ENCODE peak calls at places on chromosome 19, in six cellular contexts. One of them, this sample, is unnamed.

GRCh38 chr19:50780753-50781480 is 9.3 kb upstream of the ACP4 start:
- DNase-seq in left colon: no peak
- DNase-seq in A549: no peak
- DNase-seq in activated CD4-positive, alpha-beta T cell treated with anti-CD3 and anti-CD28 coated beads, Interleukin-2, amount 50 U/mL, for 1 hour: no peak
- DNase-seq in activated gamma-delta T cell treated with anti-CD3 and anti-CD28 coated beads, Interleukin-2, amount 50 U/mL, for 16 hours: no peak
- DNase-seq in head of caudate nucleus: no peak
- DNase-seq in this sample: no peak

GRCh38 chr19:54162241-54162805 is 2.8 kb upstream of the LENG1 start:
- DNase-seq in left colon: peak; percentile 91
- DNase-seq in A549: peak; percentile 78
- DNase-seq in activated CD4-positive, alpha-beta T cell treated with anti-CD3 and anti-CD28 coated beads, Interleukin-2, amount 50 U/mL, for 1 hour: peak; percentile 80
- DNase-seq in activated gamma-delta T cell treated with anti-CD3 and anti-CD28 coated beads, Interleukin-2, amount 50 U/mL, for 16 hours: peak; percentile 72
- DNase-seq in head of caudate nucleus: peak; percentile 46
- DNase-seq in this sample: peak; percentile 89

GRCh38 chr19:39237200-39238184 is 7.3 kb downstream of the IFNL3 start:
- DNase-seq in left colon: peak; percentile 78
- DNase-seq in A549: no peak
- DNase-seq in activated CD4-positive, alpha-beta T cell treated with anti-CD3 and anti-CD28 coated beads, Interleukin-2, amount 50 U/mL, for 1 hour: peak; percentile 28
- DNase-seq in activated gamma-delta T cell treated with anti-CD3 and anti-CD28 coated beads, Interleukin-2, amount 50 U/mL, for 16 hours: peak; percentile 29
- DNase-seq in head of caudate nucleus: no peak
- DNase-seq in this sample: peak; percentile 91

GRCh38 chr19:49683814-49684250 is 5.6 kb upstream of the ADM5 start:
- DNase-seq in left colon: no peak
- DNase-seq in A549: no peak
- DNase-seq in activated CD4-positive, alpha-beta T cell treated with anti-CD3 and anti-CD28 coated beads, Interleukin-2, amount 50 U/mL, for 1 hour: no peak
- DNase-seq in activated gamma-delta T cell treated with anti-CD3 and anti-CD28 coated beads, Interleukin-2, amount 50 U/mL, for 16 hours: no peak
- DNase-seq in head of caudate nucleus: no peak
- DNase-seq in this sample: no peak

GRCh38 chr19:14495678-14496028 is 274 bp downstream of the GIPC1 start:
- DNase-seq in left colon: no peak
- DNase-seq in A549: no peak
- DNase-seq in activated CD4-positive, alpha-beta T cell treated with anti-CD3 and anti-CD28 coated beads, Interleukin-2, amount 50 U/mL, for 1 hour: no peak
- DNase-seq in activated gamma-delta T cell treated with anti-CD3 and anti-CD28 coated beads, Interleukin-2, amount 50 U/mL, for 16 hours: no peak
- DNase-seq in head of caudate nucleus: no peak
- DNase-seq in this sample: no peak

GRCh38 chr19:4597975-4598671 is 38.6 kb upstream of the SEMA6B start:
- DNase-seq in left colon: peak; percentile 31
- DNase-seq in A549: peak; percentile 78
- DNase-seq in activated CD4-positive, alpha-beta T cell treated with anti-CD3 and anti-CD28 coated beads, Interleukin-2, amount 50 U/mL, for 1 hour: peak; percentile 45
- DNase-seq in activated gamma-delta T cell treated with anti-CD3 and anti-CD28 coated beads, Interleukin-2, amount 50 U/mL, for 16 hours: peak; percentile 24
- DNase-seq in head of caudate nucleus: no peak
- DNase-seq in this sample: no peak

GRCh38 chr19:15471639-15472101 is 7.3 kb upstream of the RASAL3 start:
- DNase-seq in left colon: no peak
- DNase-seq in A549: no peak
- DNase-seq in activated CD4-positive, alpha-beta T cell treated with anti-CD3 and anti-CD28 coated beads, Interleukin-2, amount 50 U/mL, for 1 hour: no peak
- DNase-seq in activated gamma-delta T cell treated with anti-CD3 and anti-CD28 coated beads, Interleukin-2, amount 50 U/mL, for 16 hours: no peak
- DNase-seq in head of caudate nucleus: no peak
- DNase-seq in this sample: no peak

GRCh38 chr19:24140099-24140498 is 53.1 kb downstream of the ZNF254 start:
- DNase-seq in left colon: no peak
- DNase-seq in A549: no peak
- DNase-seq in activated CD4-positive, alpha-beta T cell treated with anti-CD3 and anti-CD28 coated beads, Interleukin-2, amount 50 U/mL, for 1 hour: no peak
- DNase-seq in activated gamma-delta T cell treated with anti-CD3 and anti-CD28 coated beads, Interleukin-2, amount 50 U/mL, for 16 hours: no peak
- DNase-seq in head of caudate nucleus: no peak
- DNase-seq in this sample: no peak

GRCh38 chr19:50658438-50659317 is 9.4 kb downstream of the C19orf81 start:
- DNase-seq in left colon: no peak
- DNase-seq in A549: peak; percentile 98
- DNase-seq in activated CD4-positive, alpha-beta T cell treated with anti-CD3 and anti-CD28 coated beads, Interleukin-2, amount 50 U/mL, for 1 hour: peak; percentile 22
- DNase-seq in activated gamma-delta T cell treated with anti-CD3 and anti-CD28 coated beads, Interleukin-2, amount 50 U/mL, for 16 hours: peak; percentile 27
- DNase-seq in head of caudate nucleus: peak; percentile 91
- DNase-seq in this sample: peak; percentile 78

GRCh38 chr19:1654178-1654792 is 1.9 kb upstream of the TCF3 start:
- DNase-seq in left colon: no peak
- DNase-seq in A549: no peak
- DNase-seq in activated CD4-positive, alpha-beta T cell treated with anti-CD3 and anti-CD28 coated beads, Interleukin-2, amount 50 U/mL, for 1 hour: no peak
- DNase-seq in activated gamma-delta T cell treated with anti-CD3 and anti-CD28 coated beads, Interleukin-2, amount 50 U/mL, for 16 hours: no peak
- DNase-seq in head of caudate nucleus: no peak
- DNase-seq in this sample: peak; percentile 24

GRCh38 chr19:13956365-13956744 is 4.0 kb downstream of the DCAF15 start:
- DNase-seq in left colon: peak; percentile 23
- DNase-seq in A549: no peak
- DNase-seq in activated CD4-positive, alpha-beta T cell treated with anti-CD3 and anti-CD28 coated beads, Interleukin-2, amount 50 U/mL, for 1 hour: no peak
- DNase-seq in activated gamma-delta T cell treated with anti-CD3 and anti-CD28 coated beads, Interleukin-2, amount 50 U/mL, for 16 hours: no peak
- DNase-seq in head of caudate nucleus: no peak
- DNase-seq in this sample: no peak

GRCh38 chr19:6995054-6995453 is 26.2 kb downstream of the MBD3L2B start:
- DNase-seq in left colon: no peak
- DNase-seq in A549: no peak
- DNase-seq in activated CD4-positive, alpha-beta T cell treated with anti-CD3 and anti-CD28 coated beads, Interleukin-2, amount 50 U/mL, for 1 hour: no peak
- DNase-seq in activated gamma-delta T cell treated with anti-CD3 and anti-CD28 coated beads, Interleukin-2, amount 50 U/mL, for 16 hours: no peak
- DNase-seq in head of caudate nucleus: no peak
- DNase-seq in this sample: no peak

GRCh38 chr19:11091343-11092153 is 2.3 kb downstream of the LDLR start:
- DNase-seq in left colon: peak; percentile 82
- DNase-seq in A549: peak; percentile 50
- DNase-seq in activated CD4-positive, alpha-beta T cell treated with anti-CD3 and anti-CD28 coated beads, Interleukin-2, amount 50 U/mL, for 1 hour: peak; percentile 62
- DNase-seq in activated gamma-delta T cell treated with anti-CD3 and anti-CD28 coated beads, Interleukin-2, amount 50 U/mL, for 16 hours: peak; percentile 21
- DNase-seq in head of caudate nucleus: peak; percentile 66
- DNase-seq in this sample: peak; percentile 66

GRCh38 chr19:5038631-5039271 is 69.8 kb downstream of the KDM4B start:
- DNase-seq in left colon: no peak
- DNase-seq in A549: peak; percentile 57
- DNase-seq in activated CD4-positive, alpha-beta T cell treated with anti-CD3 and anti-CD28 coated beads, Interleukin-2, amount 50 U/mL, for 1 hour: no peak
- DNase-seq in activated gamma-delta T cell treated with anti-CD3 and anti-CD28 coated beads, Interleukin-2, amount 50 U/mL, for 16 hours: no peak
- DNase-seq in head of caudate nucleus: no peak
- DNase-seq in this sample: no peak

GRCh38 chr19:4758659-4759058 is 32.9 kb upstream of the FEM1A start:
- DNase-seq in left colon: no peak
- DNase-seq in A549: no peak
- DNase-seq in activated CD4-positive, alpha-beta T cell treated with anti-CD3 and anti-CD28 coated beads, Interleukin-2, amount 50 U/mL, for 1 hour: no peak
- DNase-seq in activated gamma-delta T cell treated with anti-CD3 and anti-CD28 coated beads, Interleukin-2, amount 50 U/mL, for 16 hours: no peak
- DNase-seq in head of caudate nucleus: no peak
- DNase-seq in this sample: no peak

GRCh38 chr19:10191347-10191746 is 3.4 kb downstream of the DNMT1 start:
- DNase-seq in left colon: no peak
- DNase-seq in A549: no peak
- DNase-seq in activated CD4-positive, alpha-beta T cell treated with anti-CD3 and anti-CD28 coated beads, Interleukin-2, amount 50 U/mL, for 1 hour: no peak
- DNase-seq in activated gamma-delta T cell treated with anti-CD3 and anti-CD28 coated beads, Interleukin-2, amount 50 U/mL, for 16 hours: no peak
- DNase-seq in head of caudate nucleus: no peak
- DNase-seq in this sample: no peak

GRCh38 chr19:20315543-20315942 is 148.5 kb downstream of the ZNF486 start:
- DNase-seq in left colon: no peak
- DNase-seq in A549: no peak
- DNase-seq in activated CD4-positive, alpha-beta T cell treated with anti-CD3 and anti-CD28 coated beads, Interleukin-2, amount 50 U/mL, for 1 hour: no peak
- DNase-seq in activated gamma-delta T cell treated with anti-CD3 and anti-CD28 coated beads, Interleukin-2, amount 50 U/mL, for 16 hours: no peak
- DNase-seq in head of caudate nucleus: no peak
- DNase-seq in this sample: no peak

GRCh38 chr19:31139871-31140505 is 209.2 kb downstream of the TSHZ3 start:
- DNase-seq in left colon: no peak
- DNase-seq in A549: no peak
- DNase-seq in activated CD4-positive, alpha-beta T cell treated with anti-CD3 and anti-CD28 coated beads, Interleukin-2, amount 50 U/mL, for 1 hour: no peak
- DNase-seq in activated gamma-delta T cell treated with anti-CD3 and anti-CD28 coated beads, Interleukin-2, amount 50 U/mL, for 16 hours: no peak
- DNase-seq in head of caudate nucleus: no peak
- DNase-seq in this sample: no peak

GRCh38 chr19:47598407-47599349 is 10.3 kb upstream of the BICRA start:
- DNase-seq in left colon: peak; percentile 64
- DNase-seq in A549: peak; percentile 98
- DNase-seq in activated CD4-positive, alpha-beta T cell treated with anti-CD3 and anti-CD28 coated beads, Interleukin-2, amount 50 U/mL, for 1 hour: no peak
- DNase-seq in activated gamma-delta T cell treated with anti-CD3 and anti-CD28 coated beads, Interleukin-2, amount 50 U/mL, for 16 hours: no peak
- DNase-seq in head of caudate nucleus: no peak
- DNase-seq in this sample: no peak

GRCh38 chr19:17671906-17672305 is 16.2 kb downstream of the UNC13A start:
- DNase-seq in left colon: no peak
- DNase-seq in A549: no peak
- DNase-seq in activated CD4-positive, alpha-beta T cell treated with anti-CD3 and anti-CD28 coated beads, Interleukin-2, amount 50 U/mL, for 1 hour: no peak
- DNase-seq in activated gamma-delta T cell treated with anti-CD3 and anti-CD28 coated beads, Interleukin-2, amount 50 U/mL, for 16 hours: no peak
- DNase-seq in head of caudate nucleus: no peak
- DNase-seq in this sample: no peak

GRCh38 chr19:10430505-10431253 is 10.3 kb downstream of the PDE4A start:
- DNase-seq in left colon: peak; percentile 62
- DNase-seq in A549: no peak
- DNase-seq in activated CD4-positive, alpha-beta T cell treated with anti-CD3 and anti-CD28 coated beads, Interleukin-2, amount 50 U/mL, for 1 hour: no peak
- DNase-seq in activated gamma-delta T cell treated with anti-CD3 and anti-CD28 coated beads, Interleukin-2, amount 50 U/mL, for 16 hours: no peak
- DNase-seq in head of caudate nucleus: no peak
- DNase-seq in this sample: peak; percentile 58

GRCh38 chr19:39438270-39438934 is 2.7 kb upstream of the RPS16 start:
- DNase-seq in left colon: no peak
- DNase-seq in A549: no peak
- DNase-seq in activated CD4-positive, alpha-beta T cell treated with anti-CD3 and anti-CD28 coated beads, Interleukin-2, amount 50 U/mL, for 1 hour: no peak
- DNase-seq in activated gamma-delta T cell treated with anti-CD3 and anti-CD28 coated beads, Interleukin-2, amount 50 U/mL, for 16 hours: no peak
- DNase-seq in head of caudate nucleus: no peak
- DNase-seq in this sample: no peak

GRCh38 chr19:40801449-40802299 is 2.7 kb downstream of the EGLN2 start:
- DNase-seq in left colon: no peak
- DNase-seq in A549: no peak
- DNase-seq in activated CD4-positive, alpha-beta T cell treated with anti-CD3 and anti-CD28 coated beads, Interleukin-2, amount 50 U/mL, for 1 hour: no peak
- DNase-seq in activated gamma-delta T cell treated with anti-CD3 and anti-CD28 coated beads, Interleukin-2, amount 50 U/mL, for 16 hours: no peak
- DNase-seq in head of caudate nucleus: no peak
- DNase-seq in this sample: no peak

GRCh38 chr19:1466461-1467227 is 12.4 kb downstream of the C19orf25 start:
- DNase-seq in left colon: peak; percentile 25
- DNase-seq in A549: no peak
- DNase-seq in activated CD4-positive, alpha-beta T cell treated with anti-CD3 and anti-CD28 coated beads, Interleukin-2, amount 50 U/mL, for 1 hour: no peak
- DNase-seq in activated gamma-delta T cell treated with anti-CD3 and anti-CD28 coated beads, Interleukin-2, amount 50 U/mL, for 16 hours: no peak
- DNase-seq in head of caudate nucleus: no peak
- DNase-seq in this sample: peak; percentile 30

GRCh38 chr19:14337510-14337909 is 43.7 kb upstream of the ADGRE5 start:
- DNase-seq in left colon: peak; percentile 63
- DNase-seq in A549: peak; percentile 34
- DNase-seq in activated CD4-positive, alpha-beta T cell treated with anti-CD3 and anti-CD28 coated beads, Interleukin-2, amount 50 U/mL, for 1 hour: peak; percentile 43
- DNase-seq in activated gamma-delta T cell treated with anti-CD3 and anti-CD28 coated beads, Interleukin-2, amount 50 U/mL, for 16 hours: no peak
- DNase-seq in head of caudate nucleus: no peak
- DNase-seq in this sample: no peak

GRCh38 chr19:13962738-13963602 is 10.7 kb downstream of the DCAF15 start:
- DNase-seq in left colon: peak; percentile 22
- DNase-seq in A549: no peak
- DNase-seq in activated CD4-positive, alpha-beta T cell treated with anti-CD3 and anti-CD28 coated beads, Interleukin-2, amount 50 U/mL, for 1 hour: no peak
- DNase-seq in activated gamma-delta T cell treated with anti-CD3 and anti-CD28 coated beads, Interleukin-2, amount 50 U/mL, for 16 hours: no peak
- DNase-seq in head of caudate nucleus: no peak
- DNase-seq in this sample: no peak

GRCh38 chr19:13150187-13150918 is at the start of the genes IER2 and STX10:
- DNase-seq in left colon: peak; percentile 96
- DNase-seq in A549: peak; percentile 82
- DNase-seq in activated CD4-positive, alpha-beta T cell treated with anti-CD3 and anti-CD28 coated beads, Interleukin-2, amount 50 U/mL, for 1 hour: peak; percentile 91
- DNase-seq in activated gamma-delta T cell treated with anti-CD3 and anti-CD28 coated beads, Interleukin-2, amount 50 U/mL, for 16 hours: peak; percentile 90
- DNase-seq in head of caudate nucleus: peak; percentile 96
- DNase-seq in this sample: peak; percentile 96

GRCh38 chr19:48926909-48927308 is 6.6 kb upstream of the DHDH start:
- DNase-seq in left colon: no peak
- DNase-seq in A549: peak; percentile 65
- DNase-seq in activated CD4-positive, alpha-beta T cell treated with anti-CD3 and anti-CD28 coated beads, Interleukin-2, amount 50 U/mL, for 1 hour: no peak
- DNase-seq in activated gamma-delta T cell treated with anti-CD3 and anti-CD28 coated beads, Interleukin-2, amount 50 U/mL, for 16 hours: no peak
- DNase-seq in head of caudate nucleus: peak; percentile 90
- DNase-seq in this sample: no peak

GRCh38 chr19:11281336-11282049 is 14.5 kb upstream of the TSPAN16 start:
- DNase-seq in left colon: no peak
- DNase-seq in A549: no peak
- DNase-seq in activated CD4-positive, alpha-beta T cell treated with anti-CD3 and anti-CD28 coated beads, Interleukin-2, amount 50 U/mL, for 1 hour: no peak
- DNase-seq in activated gamma-delta T cell treated with anti-CD3 and anti-CD28 coated beads, Interleukin-2, amount 50 U/mL, for 16 hours: no peak
- DNase-seq in head of caudate nucleus: no peak
- DNase-seq in this sample: no peak

GRCh38 chr19:35408284-35409171 is 37.7 kb downstream of the GPR42 start:
- DNase-seq in left colon: peak; percentile 12
- DNase-seq in A549: no peak
- DNase-seq in activated CD4-positive, alpha-beta T cell treated with anti-CD3 and anti-CD28 coated beads, Interleukin-2, amount 50 U/mL, for 1 hour: no peak
- DNase-seq in activated gamma-delta T cell treated with anti-CD3 and anti-CD28 coated beads, Interleukin-2, amount 50 U/mL, for 16 hours: no peak
- DNase-seq in head of caudate nucleus: no peak
- DNase-seq in this sample: no peak